ENCODE peak calls at places on chromosomes 12 and 14, in six cellular contexts. D is HCT116, A is GM23338, P is SK-N-SH, H is OCI-LY7, M is MM.1S. I is an unnamed sample.

GRCh38 chr14:91218041-91218440 is 26.5 kb downstream of the GPR68 start:
- DNase-seq in P (no peak), A (no peak), D (no peak), H (no peak), M (no peak), I (no peak)

GRCh38 chr12:130086248-130086647 is 76.0 kb upstream of the FZD10 start:
- DNase-seq in M (no peak), P (no peak), D (no peak), H (no peak), A (peak), I (no peak)

GRCh38 chr12:49933793-49934192 is 16.7 kb upstream of the AQP2 start:
- DNase-seq in P (no peak), M (no peak), A (no peak), H (no peak), D (no peak), I (no peak)

GRCh38 chr14:101442451-101442850 is 118.8 kb upstream of the DIO3 start:
- DNase-seq in M (peak), H (peak), P (no peak), D (no peak), A (no peak), I (no peak)

GRCh38 chr14:21673718-21674117 is at the start of gene OR4E1:
- DNase-seq in H (no peak), A (no peak), D (no peak), P (no peak), M (no peak), I (no peak)

GRCh38 chr12:68358532-68359485 is 26.6 kb upstream of the MDM1 start:
- DNase-seq in P (peak), A (peak), H (peak), M (peak), D (peak), I (peak)

GRCh38 chr12:119207161-119207560 is 28.4 kb downstream of the HSPB8 start:
- DNase-seq in D (no peak), A (no peak), H (no peak), P (no peak), M (no peak), I (no peak)

GRCh38 chr12:26318661-26319068 is 123.3 kb downstream of the SSPN start:
- DNase-seq in A (no peak), D (no peak), H (peak), M (no peak), P (no peak), I (peak)

GRCh38 chr14:59309291-59309900 is 120.9 kb downstream of the DAAM1 start:
- DNase-seq in A (no peak), P (no peak), H (no peak), D (no peak), M (no peak), I (no peak)

GRCh38 chr12:93379432-93380308 is 1.9 kb downstream of the NUDT4 start:
- DNase-seq in M (peak), A (no peak), H (no peak), D (no peak), P (no peak), I (no peak)

GRCh38 chr12:69633061-69633460 is 22.4 kb upstream of the LRRC10 start:
- DNase-seq in A (peak), P (no peak), D (no peak), M (no peak), H (no peak), I (no peak)

GRCh38 chr14:99575043-99576023 is 28.7 kb downstream of the CCDC85C start:
- DNase-seq in H (peak), A (no peak), P (peak), D (no peak), M (no peak), I (no peak)

GRCh38 chr12:54213084-54213483 is 24.3 kb upstream of the SMUG1 start:
- DNase-seq in A (peak), D (no peak), M (no peak), H (no peak), P (no peak), I (no peak)

GRCh38 chr14:50063876-50064420 is 52.4 kb downstream of the VCPKMT start:
- DNase-seq in H (no peak), A (no peak), M (no peak), D (no peak), P (no peak), I (no peak)

GRCh38 chr12:125140239-125140917 is 75.1 kb downstream of the AACS start:
- DNase-seq in P (no peak), D (no peak), A (peak), M (no peak), H (no peak), I (no peak)

GRCh38 chr12:131351319-131352028 is 359.4 kb upstream of the SFSWAP start:
- DNase-seq in D (peak), M (no peak), H (peak), A (no peak), P (peak), I (no peak)

GRCh38 chr12:14275886-14276285 is 89.6 kb upstream of the ATF7IP start:
- DNase-seq in A (no peak), D (no peak), H (no peak), M (no peak), P (no peak), I (no peak)

GRCh38 chr14:74014299-74014698 is 4.8 kb downstream of the ENTPD5 start:
- DNase-seq in H (no peak), D (no peak), P (no peak), M (no peak), A (no peak), I (peak)

GRCh38 chr14:36751116-36751515 is 89.5 kb downstream of the PAX9 start:
- DNase-seq in H (no peak), D (no peak), A (no peak), P (no peak), M (no peak), I (peak)

GRCh38 chr14:60232185-60232584 is 16.8 kb upstream of the PPM1A start:
- DNase-seq in M (no peak), H (no peak), P (no peak), A (no peak), D (no peak), I (no peak)

GRCh38 chr14:55333785-55334485 is 62.7 kb downstream of the FBXO34 start:
- DNase-seq in D (no peak), P (no peak), H (no peak), A (no peak), M (no peak), I (peak)

GRCh38 chr14:60134702-60135101 is 30.5 kb downstream of the DHRS7 start:
- DNase-seq in M (no peak), D (no peak), H (no peak), P (no peak), A (no peak), I (no peak)

GRCh38 chr12:87813476-87814234 is 215.5 kb downstream of the C12orf50 start:
- DNase-seq in H (no peak), A (no peak), P (no peak), D (no peak), M (no peak), I (no peak)

GRCh38 chr14:67207810-67208209 is 18.6 kb downstream of the GARIN2 start:
- DNase-seq in D (no peak), P (no peak), H (no peak), A (no peak), M (no peak), I (no peak)

GRCh38 chr14:99267871-99268775 is 3.9 kb downstream of the BCL11B start:
- DNase-seq in P (no peak), M (no peak), A (no peak), D (no peak), H (no peak), I (no peak)

GRCh38 chr12:129911437-129912049 is 7.7 kb upstream of the TMEM132D start:
- DNase-seq in P (peak), H (peak), M (no peak), D (no peak), A (peak), I (peak)

GRCh38 chr14:91898256-91898843 is 31.0 kb upstream of the TC2N start:
- DNase-seq in M (no peak), H (no peak), D (no peak), A (no peak), P (no peak), I (no peak)

GRCh38 chr12:101881228-101881627 is 3.8 kb downstream of the DRAM1 start:
- DNase-seq in M (no peak), H (no peak), D (no peak), A (no peak), P (no peak), I (no peak)

GRCh38 chr12:101880769-101881168 is 3.4 kb downstream of the DRAM1 start:
- DNase-seq in D (no peak), P (no peak), M (no peak), A (no peak), H (no peak), I (no peak)

GRCh38 chr12:101875112-101875961 is 2.0 kb upstream of the DRAM1 start:
- DNase-seq in H (no peak), D (no peak), M (no peak), A (no peak), P (no peak), I (no peak)

GRCh38 chr12:101877816-101878811 is 734 bp downstream of the DRAM1 start:
- DNase-seq in D (no peak), M (peak), A (peak), P (peak), H (no peak), I (peak)

GRCh38 chr12:101876861-101877815 is at the start of gene DRAM1:
- DNase-seq in D (peak), A (peak), M (peak), H (peak), P (peak), I (peak)
- TF ChIP-seq CTCF in D (no peak), A (no peak), M (no peak), H (no peak), P (peak), I (peak)

GRCh38 chr12:109018276-109018675 is 2.6 kb downstream of the SVOP start:
- DNase-seq in A (no peak), D (no peak), H (no peak), P (no peak), M (no peak), I (no peak)

GRCh38 chr12:109016978-109017377 is 3.9 kb downstream of the SVOP start:
- DNase-seq in D (no peak), A (no peak), M (no peak), H (no peak), P (no peak), I (no peak)

GRCh38 chr12:109020136-109020535 is 732 bp downstream of the SVOP start:
- DNase-seq in A (no peak), M (no peak), D (no peak), H (no peak), P (peak), I (no peak)

GRCh38 chr12:109014984-109015765 is 5.7 kb downstream of the SVOP start:
- DNase-seq in D (no peak), M (no peak), H (no peak), P (no peak), A (no peak), I (no peak)

DNA sequence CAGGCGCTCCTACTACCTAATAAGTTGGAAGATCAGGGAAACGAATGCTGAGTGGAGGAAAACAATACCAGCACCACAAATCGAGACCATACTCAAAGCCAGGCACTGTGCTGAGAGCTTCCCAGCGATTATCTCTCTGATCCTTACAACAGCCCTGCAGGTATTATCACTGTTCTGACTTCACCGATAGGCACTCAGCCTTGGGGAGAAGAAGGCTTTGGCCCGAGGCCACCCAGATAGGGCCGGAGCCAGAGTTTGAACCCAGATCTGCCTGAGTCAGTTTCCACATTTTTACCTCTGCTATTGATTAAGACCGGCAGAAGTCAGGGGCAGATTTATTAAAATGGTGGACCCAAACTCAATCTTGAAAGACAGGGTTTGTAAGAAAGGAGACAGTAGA is 4.9 kb downstream of the SVOP start:
- DNase-seq in A (no peak), M (no peak), H (no peak), D (no peak), P (no peak), I (no peak)
- TF ChIP-seq EZH2phosphoT487 in A (no peak), M (no peak), H (no peak), D (no peak), P (no peak), I (no peak)

DNA sequence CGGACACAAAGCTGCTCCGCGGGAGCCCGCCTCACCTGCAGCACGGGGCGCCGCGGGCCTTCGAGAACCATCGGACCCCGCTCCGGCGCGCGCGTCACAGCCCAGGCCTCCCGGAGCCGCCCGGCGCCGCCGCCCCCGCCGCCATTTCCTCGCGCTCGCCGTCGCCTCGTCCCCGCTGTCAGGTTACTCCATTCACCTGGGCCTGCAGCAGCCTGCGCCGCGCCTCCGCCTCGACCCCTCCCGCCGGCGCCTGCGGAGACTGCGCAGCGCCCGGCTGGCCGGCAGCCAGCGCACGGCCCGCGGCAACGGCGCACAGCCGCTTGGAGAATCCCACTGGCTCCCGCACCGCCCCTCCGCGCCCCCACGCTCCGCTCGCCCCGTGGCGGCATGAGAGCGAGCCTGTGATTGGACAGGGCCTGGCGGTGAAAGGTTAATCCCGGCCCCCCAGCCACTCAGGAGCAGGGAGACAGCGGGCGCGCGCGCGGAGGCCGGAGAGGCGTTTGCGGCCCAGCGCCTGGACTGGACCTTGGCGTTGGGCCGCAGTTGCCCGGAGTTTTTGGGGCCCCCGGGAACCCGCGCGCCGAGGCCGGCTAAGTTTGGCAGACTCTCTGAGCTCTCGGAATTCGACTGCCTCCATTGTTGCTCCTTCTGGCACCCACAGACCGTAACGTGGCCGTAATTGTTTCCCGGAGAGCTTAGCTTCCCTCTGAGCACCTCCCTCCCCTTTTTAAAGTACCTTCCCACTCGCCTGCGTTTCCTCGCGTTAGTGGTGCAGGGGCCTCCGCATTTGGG is at the start of gene DICER1:
- DNase-seq in D (peak), P (peak), A (peak), H (peak), M (peak), I (peak)
- TF ChIP-seq CTCF in D (no peak), P (no peak), A (no peak), H (no peak), M (no peak), I (no peak)

GRCh38 chr14:64759555-64759938 is 55.3 kb downstream of the PLEKHG3 start:
- DNase-seq in M (no peak), A (no peak), H (no peak), D (no peak), P (no peak), I (no peak)

GRCh38 chr14:64757601-64758000 is 53.4 kb downstream of the PLEKHG3 start:
- DNase-seq in H (no peak), P (no peak), D (no peak), M (no peak), A (no peak), I (no peak)

GRCh38 chr14:64758025-64758521 is 53.8 kb downstream of the PLEKHG3 start:
- DNase-seq in H (no peak), M (no peak), D (no peak), A (peak), P (no peak), I (peak)

GRCh38 chr14:64760146-64760755 is 56.0 kb downstream of the PLEKHG3 start:
- DNase-seq in H (peak), M (peak), A (peak), D (peak), P (peak), I (peak)

GRCh38 chr14:64758711-64759554 is 54.7 kb downstream of the PLEKHG3 start:
- DNase-seq in M (no peak), A (no peak), D (no peak), P (peak), H (no peak), I (peak)
- TF ChIP-seq EZH2phosphoT487 in M (no peak), A (no peak), D (no peak), P (no peak), H (no peak), I (no peak)

DNA sequence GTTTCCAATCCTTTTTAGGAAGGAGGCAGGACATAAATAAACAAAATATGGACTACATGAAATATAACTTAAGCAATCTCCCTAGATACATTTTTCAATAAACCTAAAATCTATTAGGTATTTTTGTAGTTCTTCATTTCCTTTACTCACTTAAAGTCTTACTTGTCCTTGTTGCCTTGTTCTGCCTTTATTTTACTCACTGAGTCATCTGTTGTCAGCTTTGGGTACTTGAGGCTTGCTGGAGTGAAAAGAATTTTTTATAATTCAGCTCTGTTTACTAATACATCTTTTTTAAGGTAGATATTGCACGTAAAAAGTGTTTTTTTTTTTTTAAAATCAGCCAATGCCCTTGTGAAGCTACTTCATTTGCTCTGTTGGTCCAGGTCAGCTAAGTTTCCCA is 216.2 kb downstream of the PELI2 start:
- DNase-seq in H (no peak), D (no peak), M (no peak), A (no peak), P (no peak), I (no peak)
- TF ChIP-seq CTCF in H (no peak), D (no peak), M (no peak), A (no peak), P (no peak), I (no peak)

DNA sequence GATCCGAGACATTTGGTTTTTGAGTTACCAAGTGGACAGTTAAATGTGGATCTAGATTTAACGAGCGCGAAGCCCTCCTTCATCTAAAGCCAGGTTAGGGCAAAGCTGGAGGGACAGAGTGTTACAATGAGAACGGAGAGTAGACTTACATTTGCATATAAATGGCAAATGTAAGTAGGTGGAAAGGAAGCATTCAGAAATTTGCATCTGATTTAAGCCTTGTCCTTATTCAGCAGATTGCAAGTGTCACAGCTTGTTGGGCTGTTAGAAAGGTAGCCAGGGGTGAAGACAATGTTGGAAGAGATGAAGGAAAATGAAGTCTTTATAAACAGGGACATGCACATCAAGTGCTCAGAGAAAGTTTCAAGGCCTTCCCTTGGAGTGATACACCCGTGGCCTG is 806.2 kb downstream of the GALC start:
- DNase-seq in A (peak), D (no peak), P (no peak), M (no peak), H (no peak), I (no peak)
- TF ChIP-seq EZH2phosphoT487 in A (no peak), D (no peak), P (no peak), M (no peak), H (no peak), I (no peak)

DNA sequence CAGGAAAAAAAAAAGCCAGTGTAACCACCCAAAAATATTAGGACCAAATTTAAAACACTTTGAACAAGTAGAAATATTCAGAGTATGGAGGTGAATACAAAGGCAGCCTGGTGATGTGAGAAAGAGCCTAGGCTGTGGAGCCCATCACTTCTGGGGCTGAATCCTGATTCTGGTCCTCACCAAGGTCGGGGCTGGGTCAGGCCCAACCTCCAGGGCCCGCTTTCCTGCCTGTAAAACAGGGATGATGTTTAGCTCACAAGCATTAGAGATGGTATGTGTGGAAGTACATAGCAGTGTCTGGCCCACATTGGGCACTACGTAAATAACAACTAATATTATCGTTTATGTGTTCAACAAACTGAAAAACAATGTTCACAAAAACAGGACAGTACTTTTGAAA is 7.8 kb upstream of the CAMKK2 start:
- DNase-seq in H (no peak), M (no peak), P (no peak), A (no peak), D (no peak), I (no peak)
- TF ChIP-seq CTCF in H (no peak), M (no peak), P (no peak), A (no peak), D (no peak), I (no peak)

I was measured in hepatocyte.